ENCODE peak calls at places on chromosomes 13 and 19, in five cellular contexts. H, V, X, E and S are unnamed samples.
A peak's percentile ranks its signal among the peaks of the same experiment; 100 is the strongest.

GRCh38 chr13:35979378-35979911 is 151.7 kb downstream of the DCLK1 start:
- DNase-seq in H (peak; percentile 98), V (no peak), X (no peak), E (peak; percentile 50), S (peak; percentile 94)

GRCh38 chr13:26694609-26695359 is 65.8 kb downstream of the GPR12 start:
- DNase-seq in H (no peak), V (no peak), X (no peak), E (no peak), S (no peak)

GRCh38 chr19:1882089-1882785 is 3.1 kb downstream of the ABHD17A start:
- DNase-seq in H (no peak), V (no peak), X (no peak), E (peak; percentile 68), S (no peak)

GRCh38 chr13:31476266-31476665 is 263.1 kb upstream of the RXFP2 start:
- DNase-seq in H (peak; percentile 79), V (no peak), X (no peak), E (no peak), S (peak; percentile 72)

GRCh38 chr19:12995596-12996541 is 594 bp downstream of the NFIX start:
- DNase-seq in H (no peak), V (no peak), X (no peak), E (peak; percentile 48), S (peak; percentile 55)

GRCh38 chr13:72805663-72806341 is 23.9 kb downstream of the PIBF1 start:
- DNase-seq in H (no peak), V (no peak), X (no peak), E (no peak), S (peak; percentile 21)

GRCh38 chr19:850221-850978 is 1.7 kb upstream of the ELANE start:
- DNase-seq in H (peak; percentile 83), V (peak; percentile 94), X (no peak), E (no peak), S (peak; percentile 89)

GRCh38 chr13:27408074-27408473 is 16.3 kb upstream of the GTF3A start:
- DNase-seq in H (no peak), V (no peak), X (no peak), E (no peak), S (no peak)

GRCh38 chr19:3868770-3869456 is at the start of gene ZFR2:
- DNase-seq in H (no peak), V (no peak), X (no peak), E (no peak), S (no peak)

GRCh38 chr19:4596033-4596904 is 36.8 kb upstream of the SEMA6B start:
- DNase-seq in H (no peak), V (no peak), X (no peak), E (no peak), S (no peak)

GRCh38 chr13:91894311-91894710 is 495.9 kb downstream of the GPC5 start:
- DNase-seq in H (peak; percentile 3), V (no peak), X (no peak), E (no peak), S (peak; percentile 6)

GRCh38 chr13:95607363-95607762 is 37.1 kb downstream of the DZIP1 start:
- DNase-seq in H (peak; percentile 68), V (no peak), X (no peak), E (peak; percentile 85), S (peak; percentile 87)

GRCh38 chr13:110258876-110259631 is 47.9 kb downstream of the COL4A1 start:
- DNase-seq in H (no peak), V (no peak), X (no peak), E (peak; percentile 76), S (peak; percentile 53)

GRCh38 chr13:48402325-48402962 is 10.5 kb downstream of the LPAR6 start:
- DNase-seq in H (no peak), V (no peak), X (no peak), E (peak; percentile 19), S (peak; percentile 48)

GRCh38 chr19:41288898-41289505 is 21.0 kb upstream of the CCDC97 start:
- DNase-seq in H (no peak), V (no peak), X (no peak), E (no peak), S (no peak)

GRCh38 chr13:94028234-94029145 is 451.0 kb downstream of the DCT start:
- DNase-seq in H (no peak), V (no peak), X (no peak), E (no peak), S (no peak)

GRCh38 chr13:114035583-114036501 is 62.0 kb upstream of the C13orf46 start:
- DNase-seq in H (peak; percentile 72), V (no peak), X (no peak), E (peak; percentile 72), S (no peak)

GRCh38 chr13:29503041-29503837 is 92.2 kb downstream of the SLC7A1 start:
- DNase-seq in H (peak; percentile 21), V (no peak), X (no peak), E (no peak), S (no peak)

GRCh38 chr13:44273991-44274810 is 99.4 kb upstream of the SERP2 start:
- DNase-seq in H (peak; percentile 71), V (no peak), X (no peak), E (peak; percentile 78), S (peak; percentile 80)

GRCh38 chr13:112067121-112067741 is at the start of gene SOX1:
- DNase-seq in H (peak; percentile 15), V (no peak), X (no peak), E (no peak), S (no peak)

GRCh38 chr13:108269601-108270328 is at the start of gene TNFSF13B:
- DNase-seq in H (peak; percentile 24), V (peak; percentile 83), X (no peak), E (peak; percentile 20), S (peak; percentile 54)

GRCh38 chr13:24038846-24039330 is 121.6 kb upstream of the SPATA13 start:
- DNase-seq in H (peak; percentile 60), V (no peak), X (no peak), E (no peak), S (peak; percentile 25)

GRCh38 chr19:5996102-5996501 is 18.2 kb upstream of the RANBP3 start:
- DNase-seq in H (no peak), V (no peak), X (no peak), E (no peak), S (no peak)

GRCh38 chr13:35208587-35208986 is 266.5 kb downstream of the NBEA start:
- DNase-seq in H (no peak), V (no peak), X (no peak), E (no peak), S (peak; percentile 7)

GRCh38 chr19:19750131-19750841 is 17.4 kb upstream of the ZNF14 start:
- DNase-seq in H (no peak), V (no peak), X (no peak), E (no peak), S (no peak)

GRCh38 chr19:54257116-54257480 is at the start of gene LILRB5:
- DNase-seq in H (no peak), V (peak; percentile 54), X (no peak), E (no peak), S (no peak)

GRCh38 chr19:33205110-33205509 is 11.0 kb downstream of the LRP3 start:
- DNase-seq in H (no peak), V (peak; percentile 58), X (no peak), E (no peak), S (no peak)

GRCh38 chr19:14694867-14695266 is 5.0 kb downstream of the ZNF333 start:
- DNase-seq in H (no peak), V (no peak), X (no peak), E (no peak), S (no peak)

GRCh38 chr19:34269968-34270621 is 15.7 kb downstream of the GARRE1 start:
- DNase-seq in H (peak; percentile 65), V (no peak), X (no peak), E (peak; percentile 96), S (peak; percentile 81)

GRCh38 chr13:73715114-73715909 is 418.9 kb downstream of the KLF12 start:
- DNase-seq in H (no peak), V (no peak), X (no peak), E (no peak), S (no peak)

GRCh38 chr13:23898101-23898500 is 799 bp upstream of the C1QTNF9B start:
- DNase-seq in H (no peak), V (no peak), X (no peak), E (no peak), S (peak; percentile 37)